ENCODE peak calls at places on chromosomes 13 and 19, in five cellular contexts. I, L, D, R and O are unnamed samples.

GRCh38 chr19:44649578-44650145 is 6.0 kb downstream of the PVR start:
- DNase-seq in I (no peak), L (peak; percentile 30), D (no peak), R (no peak), O (no peak)

GRCh38 chr13:32147976-32148375 is 116.4 kb downstream of the FRY start:
- DNase-seq in I (no peak), L (no peak), D (no peak), R (no peak), O (no peak)

GRCh38 chr19:29798783-29799182 is 13.0 kb upstream of the CCNE1 start:
- DNase-seq in I (no peak), L (no peak), D (no peak), R (no peak), O (no peak)

GRCh38 chr19:53580871-53581835 is 43.2 kb downstream of the ZNF331 start:
- DNase-seq in I (no peak), L (no peak), D (no peak), R (no peak), O (no peak)

GRCh38 chr19:28454083-28454482 is 758.9 kb downstream of the UQCRFS1 start:
- DNase-seq in I (no peak), L (no peak), D (no peak), R (no peak), O (no peak)

GRCh38 chr19:17797397-17798201 is 2.7 kb downstream of the B3GNT3 start:
- DNase-seq in I (no peak), L (no peak), D (no peak), R (no peak), O (no peak)

GRCh38 chr13:46354143-46355087 is 32.6 kb downstream of the RUBCNL start:
- DNase-seq in I (no peak), L (no peak), D (no peak), R (no peak), O (no peak)

GRCh38 chr13:50037788-50038187 is 22.5 kb downstream of the KCNRG start:
- DNase-seq in I (no peak), L (no peak), D (no peak), R (no peak), O (no peak)

GRCh38 chr13:113458218-113459065 is 5.2 kb upstream of the ADPRHL1 start:
- DNase-seq in I (no peak), L (no peak), D (peak; percentile 28), R (no peak), O (no peak)

GRCh38 chr13:44022196-44022595 is 142.5 kb downstream of the LACC1 start:
- DNase-seq in I (no peak), L (no peak), D (no peak), R (no peak), O (no peak)

GRCh38 chr19:47228168-47228936 is 2.6 kb downstream of the BBC3 start:
- DNase-seq in I (peak; percentile 31), L (peak; percentile 63), D (peak; percentile 41), R (no peak), O (no peak)